ENCODE peak calls at places on chromosomes 7 and 10, in eight cellular contexts. One of them, this sample, is unnamed.

GRCh38 chr7:140176811-140177702 is at the start of gene KDM7A:
- DNase-seq in NCI-H2081: peak
- DNase-seq in occipital lobe: peak
- DNase-seq in NCI-H2171: peak
- DNase-seq in GM19239: peak
- DNase-seq in RWPE1: peak
- DNase-seq in amniotic stem cell: peak
- DNase-seq in activated naive CD8-positive, alpha-beta T cell treated with anti-CD3 and anti-CD28 coated beads for 36 hours: peak
- DNase-seq in this sample: no peak

GRCh38 chr10:8758029-8758428 is 703.5 kb downstream of the GATA3 start:
- DNase-seq in GM19239: no peak
- DNase-seq in amniotic stem cell: no peak
- DNase-seq in NCI-H2081: no peak
- DNase-seq in NCI-H2171: no peak
- DNase-seq in RWPE1: peak
- DNase-seq in activated naive CD8-positive, alpha-beta T cell treated with anti-CD3 and anti-CD28 coated beads for 36 hours: no peak
- DNase-seq in occipital lobe: no peak
- DNase-seq in this sample: no peak

GRCh38 chr10:111391146-111391545 is 314.3 kb downstream of the ADRA2A start:
- DNase-seq in GM19239: no peak
- DNase-seq in NCI-H2081: no peak
- DNase-seq in NCI-H2171: no peak
- DNase-seq in activated naive CD8-positive, alpha-beta T cell treated with anti-CD3 and anti-CD28 coated beads for 36 hours: no peak
- DNase-seq in amniotic stem cell: no peak
- DNase-seq in RWPE1: no peak
- DNase-seq in occipital lobe: no peak
- DNase-seq in this sample: no peak

GRCh38 chr7:142461437-142461836 is 203.6 kb upstream of the PRSS58 start:
- DNase-seq in NCI-H2171: no peak
- DNase-seq in amniotic stem cell: peak
- DNase-seq in occipital lobe: no peak
- DNase-seq in RWPE1: no peak
- DNase-seq in NCI-H2081: no peak
- DNase-seq in GM19239: no peak
- DNase-seq in activated naive CD8-positive, alpha-beta T cell treated with anti-CD3 and anti-CD28 coated beads for 36 hours: no peak
- DNase-seq in this sample: peak

GRCh38 chr10:70513848-70514309 is 35.3 kb downstream of the PALD1 start:
- DNase-seq in GM19239: peak
- DNase-seq in activated naive CD8-positive, alpha-beta T cell treated with anti-CD3 and anti-CD28 coated beads for 36 hours: peak
- DNase-seq in NCI-H2171: no peak
- DNase-seq in RWPE1: no peak
- DNase-seq in amniotic stem cell: no peak
- DNase-seq in NCI-H2081: no peak
- DNase-seq in occipital lobe: no peak
- DNase-seq in this sample: no peak

GRCh38 chr7:154913645-154914579 is 89.0 kb downstream of the PAXIP1 start:
- DNase-seq in amniotic stem cell: peak
- DNase-seq in activated naive CD8-positive, alpha-beta T cell treated with anti-CD3 and anti-CD28 coated beads for 36 hours: peak
- DNase-seq in RWPE1: peak
- DNase-seq in occipital lobe: peak
- DNase-seq in NCI-H2171: no peak
- DNase-seq in NCI-H2081: peak
- DNase-seq in GM19239: peak
- DNase-seq in this sample: peak

GRCh38 chr7:128104109-128104742 is 73.0 kb upstream of the LRRC4 start:
- DNase-seq in activated naive CD8-positive, alpha-beta T cell treated with anti-CD3 and anti-CD28 coated beads for 36 hours: peak
- DNase-seq in amniotic stem cell: no peak
- DNase-seq in GM19239: peak
- DNase-seq in NCI-H2081: no peak
- DNase-seq in occipital lobe: no peak
- DNase-seq in RWPE1: no peak
- DNase-seq in NCI-H2171: no peak
- DNase-seq in this sample: no peak

GRCh38 chr10:4538016-4538415 is 288.0 kb upstream of the AKR1E2 start:
- DNase-seq in amniotic stem cell: no peak
- DNase-seq in NCI-H2171: no peak
- DNase-seq in occipital lobe: no peak
- DNase-seq in NCI-H2081: no peak
- DNase-seq in RWPE1: no peak
- DNase-seq in GM19239: no peak
- DNase-seq in activated naive CD8-positive, alpha-beta T cell treated with anti-CD3 and anti-CD28 coated beads for 36 hours: no peak
- DNase-seq in this sample: no peak

GRCh38 chr7:105589221-105590077 is 8.2 kb upstream of the EFCAB10 start:
- DNase-seq in activated naive CD8-positive, alpha-beta T cell treated with anti-CD3 and anti-CD28 coated beads for 36 hours: peak
- DNase-seq in NCI-H2081: peak
- DNase-seq in amniotic stem cell: peak
- DNase-seq in NCI-H2171: peak
- DNase-seq in GM19239: peak
- DNase-seq in RWPE1: peak
- DNase-seq in occipital lobe: peak
- DNase-seq in this sample: peak

GRCh38 chr7:143892527-143893300 is 9.3 kb downstream of the TCAF1 start:
- DNase-seq in activated naive CD8-positive, alpha-beta T cell treated with anti-CD3 and anti-CD28 coated beads for 36 hours: no peak
- DNase-seq in RWPE1: no peak
- DNase-seq in NCI-H2081: peak
- DNase-seq in GM19239: no peak
- DNase-seq in NCI-H2171: peak
- DNase-seq in amniotic stem cell: no peak
- DNase-seq in occipital lobe: no peak
- DNase-seq in this sample: no peak

GRCh38 chr10:92239600-92240288 is 51.1 kb downstream of the CPEB3 start:
- DNase-seq in RWPE1: peak
- DNase-seq in NCI-H2081: no peak
- DNase-seq in amniotic stem cell: no peak
- DNase-seq in occipital lobe: peak
- DNase-seq in activated naive CD8-positive, alpha-beta T cell treated with anti-CD3 and anti-CD28 coated beads for 36 hours: peak
- DNase-seq in NCI-H2171: peak
- DNase-seq in GM19239: peak
- DNase-seq in this sample: no peak

GRCh38 chr7:125814030-125814535 is 884.5 kb upstream of the POT1 start:
- DNase-seq in NCI-H2081: no peak
- DNase-seq in amniotic stem cell: no peak
- DNase-seq in RWPE1: no peak
- DNase-seq in occipital lobe: no peak
- DNase-seq in NCI-H2171: peak
- DNase-seq in activated naive CD8-positive, alpha-beta T cell treated with anti-CD3 and anti-CD28 coated beads for 36 hours: no peak
- DNase-seq in GM19239: no peak
- DNase-seq in this sample: no peak

GRCh38 chr7:157526604-157527003 is 189.8 kb downstream of the DNAJB6 start:
- DNase-seq in NCI-H2081: no peak
- DNase-seq in activated naive CD8-positive, alpha-beta T cell treated with anti-CD3 and anti-CD28 coated beads for 36 hours: no peak
- DNase-seq in NCI-H2171: no peak
- DNase-seq in amniotic stem cell: no peak
- DNase-seq in GM19239: no peak
- DNase-seq in occipital lobe: no peak
- DNase-seq in RWPE1: no peak
- DNase-seq in this sample: no peak

GRCh38 chr7:45564485-45564884 is 9.7 kb upstream of the ADCY1 start:
- DNase-seq in GM19239: no peak
- DNase-seq in amniotic stem cell: no peak
- DNase-seq in NCI-H2171: no peak
- DNase-seq in occipital lobe: no peak
- DNase-seq in activated naive CD8-positive, alpha-beta T cell treated with anti-CD3 and anti-CD28 coated beads for 36 hours: no peak
- DNase-seq in NCI-H2081: no peak
- DNase-seq in RWPE1: no peak
- DNase-seq in this sample: no peak

GRCh38 chr7:87427289-87427688 is 48.2 kb downstream of the ABCB4 start:
- DNase-seq in RWPE1: no peak
- DNase-seq in NCI-H2081: no peak
- DNase-seq in NCI-H2171: no peak
- DNase-seq in occipital lobe: no peak
- DNase-seq in GM19239: no peak
- DNase-seq in amniotic stem cell: no peak
- DNase-seq in activated naive CD8-positive, alpha-beta T cell treated with anti-CD3 and anti-CD28 coated beads for 36 hours: no peak
- DNase-seq in this sample: no peak

GRCh38 chr10:34732926-34733325 is 82.2 kb downstream of the PARD3 start:
- DNase-seq in activated naive CD8-positive, alpha-beta T cell treated with anti-CD3 and anti-CD28 coated beads for 36 hours: no peak
- DNase-seq in occipital lobe: no peak
- DNase-seq in RWPE1: peak
- DNase-seq in NCI-H2171: no peak
- DNase-seq in GM19239: no peak
- DNase-seq in amniotic stem cell: no peak
- DNase-seq in NCI-H2081: no peak
- DNase-seq in this sample: no peak

GRCh38 chr7:76011437-76011836 is 17.0 kb upstream of the TMEM120A start:
- DNase-seq in NCI-H2081: no peak
- DNase-seq in amniotic stem cell: no peak
- DNase-seq in GM19239: no peak
- DNase-seq in RWPE1: no peak
- DNase-seq in activated naive CD8-positive, alpha-beta T cell treated with anti-CD3 and anti-CD28 coated beads for 36 hours: no peak
- DNase-seq in occipital lobe: no peak
- DNase-seq in NCI-H2171: peak
- DNase-seq in this sample: no peak

GRCh38 chr10:43980715-43981114 is 332.0 kb upstream of the ZNF32 start:
- DNase-seq in NCI-H2171: no peak
- DNase-seq in RWPE1: no peak
- DNase-seq in occipital lobe: no peak
- DNase-seq in NCI-H2081: no peak
- DNase-seq in amniotic stem cell: no peak
- DNase-seq in GM19239: no peak
- DNase-seq in activated naive CD8-positive, alpha-beta T cell treated with anti-CD3 and anti-CD28 coated beads for 36 hours: no peak
- DNase-seq in this sample: no peak

GRCh38 chr7:70097639-70098038 is 499.4 kb downstream of the AUTS2 start:
- DNase-seq in NCI-H2081: no peak
- DNase-seq in occipital lobe: no peak
- DNase-seq in RWPE1: no peak
- DNase-seq in amniotic stem cell: no peak
- DNase-seq in NCI-H2171: no peak
- DNase-seq in activated naive CD8-positive, alpha-beta T cell treated with anti-CD3 and anti-CD28 coated beads for 36 hours: no peak
- DNase-seq in GM19239: no peak
- DNase-seq in this sample: no peak

GRCh38 chr7:54904130-54904529 is 114.7 kb upstream of the EGFR start:
- DNase-seq in NCI-H2171: no peak
- DNase-seq in activated naive CD8-positive, alpha-beta T cell treated with anti-CD3 and anti-CD28 coated beads for 36 hours: no peak
- DNase-seq in occipital lobe: no peak
- DNase-seq in NCI-H2081: no peak
- DNase-seq in RWPE1: no peak
- DNase-seq in amniotic stem cell: peak
- DNase-seq in GM19239: no peak
- DNase-seq in this sample: no peak

GRCh38 chr7:108565987-108566386 is 3.5 kb downstream of the THAP5 start:
- DNase-seq in NCI-H2171: no peak
- DNase-seq in occipital lobe: no peak
- DNase-seq in RWPE1: no peak
- DNase-seq in activated naive CD8-positive, alpha-beta T cell treated with anti-CD3 and anti-CD28 coated beads for 36 hours: no peak
- DNase-seq in amniotic stem cell: no peak
- DNase-seq in GM19239: no peak
- DNase-seq in NCI-H2081: no peak
- DNase-seq in this sample: no peak

GRCh38 chr7:23972057-23972456 is 262.0 kb downstream of the STK31 start:
- DNase-seq in NCI-H2081: no peak
- DNase-seq in activated naive CD8-positive, alpha-beta T cell treated with anti-CD3 and anti-CD28 coated beads for 36 hours: no peak
- DNase-seq in amniotic stem cell: no peak
- DNase-seq in NCI-H2171: no peak
- DNase-seq in RWPE1: no peak
- DNase-seq in GM19239: no peak
- DNase-seq in occipital lobe: no peak
- DNase-seq in this sample: no peak

This sample was measured in HS-27A.